ENCODE peak calls at places on chromosomes 2 and 18, in seven cellular contexts. One of them, this sample, is unnamed.

GRCh38 chr2:137862651-137863050 is 101.6 kb upstream of the HNMT start:
- DNase-seq in stimulated activated CD4-positive, alpha-beta T cell treated with anti-CD3 and anti-CD28 coated beads, Interleukin-2, amount 100 ng/mL, for 24 hours: no peak
- DNase-seq in activated CD4-positive, alpha-beta T cell treated with anti-CD3 and anti-CD28 coated beads, Interleukin-2, amount 10 ng/mL, durations not matched to agents 24 days and 14 days: no peak
- DNase-seq in progenitor cell of endocrine pancreas: no peak
- DNase-seq in astrocyte of the spinal cord: no peak
- DNase-seq in T47D: no peak
- DNase-seq in activated T-cell treated with anti-CD3 and anti-CD28 coated beads, Interleukin-2, amount 50 U/mL, for 72 hours: no peak
- DNase-seq in this sample: no peak

GRCh38 chr2:23422089-23423061 is 37.4 kb downstream of the KLHL29 start:
- DNase-seq in stimulated activated CD4-positive, alpha-beta T cell treated with anti-CD3 and anti-CD28 coated beads, Interleukin-2, amount 100 ng/mL, for 24 hours: no peak
- DNase-seq in activated CD4-positive, alpha-beta T cell treated with anti-CD3 and anti-CD28 coated beads, Interleukin-2, amount 10 ng/mL, durations not matched to agents 24 days and 14 days: no peak
- DNase-seq in progenitor cell of endocrine pancreas: no peak
- DNase-seq in astrocyte of the spinal cord: no peak
- DNase-seq in T47D: no peak
- DNase-seq in activated T-cell treated with anti-CD3 and anti-CD28 coated beads, Interleukin-2, amount 50 U/mL, for 72 hours: no peak
- DNase-seq in this sample: no peak

GRCh38 chr2:156325671-156326385 is 6.7 kb downstream of the NR4A2 start:
- DNase-seq in stimulated activated CD4-positive, alpha-beta T cell treated with anti-CD3 and anti-CD28 coated beads, Interleukin-2, amount 100 ng/mL, for 24 hours: no peak
- DNase-seq in activated CD4-positive, alpha-beta T cell treated with anti-CD3 and anti-CD28 coated beads, Interleukin-2, amount 10 ng/mL, durations not matched to agents 24 days and 14 days: peak
- DNase-seq in progenitor cell of endocrine pancreas: no peak
- DNase-seq in astrocyte of the spinal cord: no peak
- DNase-seq in T47D: no peak
- DNase-seq in activated T-cell treated with anti-CD3 and anti-CD28 coated beads, Interleukin-2, amount 50 U/mL, for 72 hours: no peak
- DNase-seq in this sample: no peak

GRCh38 chr2:240916571-240917008 is 10.5 kb downstream of the CROCC2 start:
- DNase-seq in stimulated activated CD4-positive, alpha-beta T cell treated with anti-CD3 and anti-CD28 coated beads, Interleukin-2, amount 100 ng/mL, for 24 hours: no peak
- DNase-seq in activated CD4-positive, alpha-beta T cell treated with anti-CD3 and anti-CD28 coated beads, Interleukin-2, amount 10 ng/mL, durations not matched to agents 24 days and 14 days: no peak
- DNase-seq in progenitor cell of endocrine pancreas: no peak
- DNase-seq in astrocyte of the spinal cord: peak
- DNase-seq in T47D: no peak
- DNase-seq in activated T-cell treated with anti-CD3 and anti-CD28 coated beads, Interleukin-2, amount 50 U/mL, for 72 hours: no peak
- DNase-seq in this sample: no peak

GRCh38 chr2:42929985-42930581 is 137.7 kb upstream of the HAAO start:
- DNase-seq in stimulated activated CD4-positive, alpha-beta T cell treated with anti-CD3 and anti-CD28 coated beads, Interleukin-2, amount 100 ng/mL, for 24 hours: no peak
- DNase-seq in activated CD4-positive, alpha-beta T cell treated with anti-CD3 and anti-CD28 coated beads, Interleukin-2, amount 10 ng/mL, durations not matched to agents 24 days and 14 days: no peak
- DNase-seq in progenitor cell of endocrine pancreas: no peak
- DNase-seq in astrocyte of the spinal cord: peak
- DNase-seq in T47D: peak
- DNase-seq in activated T-cell treated with anti-CD3 and anti-CD28 coated beads, Interleukin-2, amount 50 U/mL, for 72 hours: no peak
- DNase-seq in this sample: no peak

GRCh38 chr18:56501896-56502295 is 136.5 kb downstream of the TXNL1 start:
- DNase-seq in stimulated activated CD4-positive, alpha-beta T cell treated with anti-CD3 and anti-CD28 coated beads, Interleukin-2, amount 100 ng/mL, for 24 hours: no peak
- DNase-seq in activated CD4-positive, alpha-beta T cell treated with anti-CD3 and anti-CD28 coated beads, Interleukin-2, amount 10 ng/mL, durations not matched to agents 24 days and 14 days: no peak
- DNase-seq in progenitor cell of endocrine pancreas: no peak
- DNase-seq in astrocyte of the spinal cord: peak
- DNase-seq in T47D: no peak
- DNase-seq in activated T-cell treated with anti-CD3 and anti-CD28 coated beads, Interleukin-2, amount 50 U/mL, for 72 hours: no peak
- DNase-seq in this sample: no peak

GRCh38 chr18:9690418-9691178 is 17.5 kb upstream of the RAB31 start:
- DNase-seq in stimulated activated CD4-positive, alpha-beta T cell treated with anti-CD3 and anti-CD28 coated beads, Interleukin-2, amount 100 ng/mL, for 24 hours: no peak
- DNase-seq in activated CD4-positive, alpha-beta T cell treated with anti-CD3 and anti-CD28 coated beads, Interleukin-2, amount 10 ng/mL, durations not matched to agents 24 days and 14 days: no peak
- DNase-seq in progenitor cell of endocrine pancreas: no peak
- DNase-seq in astrocyte of the spinal cord: no peak
- DNase-seq in T47D: no peak
- DNase-seq in activated T-cell treated with anti-CD3 and anti-CD28 coated beads, Interleukin-2, amount 50 U/mL, for 72 hours: no peak
- DNase-seq in this sample: no peak

GRCh38 chr2:54586062-54586982 is 130.2 kb downstream of the SPTBN1 start:
- DNase-seq in stimulated activated CD4-positive, alpha-beta T cell treated with anti-CD3 and anti-CD28 coated beads, Interleukin-2, amount 100 ng/mL, for 24 hours: no peak
- DNase-seq in activated CD4-positive, alpha-beta T cell treated with anti-CD3 and anti-CD28 coated beads, Interleukin-2, amount 10 ng/mL, durations not matched to agents 24 days and 14 days: peak
- DNase-seq in progenitor cell of endocrine pancreas: no peak
- DNase-seq in astrocyte of the spinal cord: peak
- DNase-seq in T47D: no peak
- DNase-seq in activated T-cell treated with anti-CD3 and anti-CD28 coated beads, Interleukin-2, amount 50 U/mL, for 72 hours: no peak
- DNase-seq in this sample: no peak

GRCh38 chr2:118197011-118197695 is 108.9 kb downstream of the INSIG2 start:
- DNase-seq in stimulated activated CD4-positive, alpha-beta T cell treated with anti-CD3 and anti-CD28 coated beads, Interleukin-2, amount 100 ng/mL, for 24 hours: no peak
- DNase-seq in activated CD4-positive, alpha-beta T cell treated with anti-CD3 and anti-CD28 coated beads, Interleukin-2, amount 10 ng/mL, durations not matched to agents 24 days and 14 days: no peak
- DNase-seq in progenitor cell of endocrine pancreas: no peak
- DNase-seq in astrocyte of the spinal cord: peak
- DNase-seq in T47D: peak
- DNase-seq in activated T-cell treated with anti-CD3 and anti-CD28 coated beads, Interleukin-2, amount 50 U/mL, for 72 hours: no peak
- DNase-seq in this sample: no peak

GRCh38 chr2:64338910-64339500 is 115.0 kb upstream of the LGALSL start:
- DNase-seq in stimulated activated CD4-positive, alpha-beta T cell treated with anti-CD3 and anti-CD28 coated beads, Interleukin-2, amount 100 ng/mL, for 24 hours: no peak
- DNase-seq in activated CD4-positive, alpha-beta T cell treated with anti-CD3 and anti-CD28 coated beads, Interleukin-2, amount 10 ng/mL, durations not matched to agents 24 days and 14 days: peak
- DNase-seq in progenitor cell of endocrine pancreas: no peak
- DNase-seq in astrocyte of the spinal cord: peak
- DNase-seq in T47D: no peak
- DNase-seq in activated T-cell treated with anti-CD3 and anti-CD28 coated beads, Interleukin-2, amount 50 U/mL, for 72 hours: peak
- DNase-seq in this sample: no peak

GRCh38 chr2:45712538-45712937 is 61.1 kb downstream of the PRKCE start:
- DNase-seq in stimulated activated CD4-positive, alpha-beta T cell treated with anti-CD3 and anti-CD28 coated beads, Interleukin-2, amount 100 ng/mL, for 24 hours: no peak
- DNase-seq in activated CD4-positive, alpha-beta T cell treated with anti-CD3 and anti-CD28 coated beads, Interleukin-2, amount 10 ng/mL, durations not matched to agents 24 days and 14 days: no peak
- DNase-seq in progenitor cell of endocrine pancreas: no peak
- DNase-seq in astrocyte of the spinal cord: no peak
- DNase-seq in T47D: peak
- DNase-seq in activated T-cell treated with anti-CD3 and anti-CD28 coated beads, Interleukin-2, amount 50 U/mL, for 72 hours: no peak
- DNase-seq in this sample: no peak

GRCh38 chr18:75105551-75106254 is 103.2 kb downstream of the PTGR3 start:
- DNase-seq in stimulated activated CD4-positive, alpha-beta T cell treated with anti-CD3 and anti-CD28 coated beads, Interleukin-2, amount 100 ng/mL, for 24 hours: no peak
- DNase-seq in activated CD4-positive, alpha-beta T cell treated with anti-CD3 and anti-CD28 coated beads, Interleukin-2, amount 10 ng/mL, durations not matched to agents 24 days and 14 days: no peak
- DNase-seq in progenitor cell of endocrine pancreas: no peak
- DNase-seq in astrocyte of the spinal cord: no peak
- DNase-seq in T47D: no peak
- DNase-seq in activated T-cell treated with anti-CD3 and anti-CD28 coated beads, Interleukin-2, amount 50 U/mL, for 72 hours: no peak
- DNase-seq in this sample: peak

GRCh38 chr2:234981197-234982095 is 29.6 kb downstream of the SH3BP4 start:
- DNase-seq in stimulated activated CD4-positive, alpha-beta T cell treated with anti-CD3 and anti-CD28 coated beads, Interleukin-2, amount 100 ng/mL, for 24 hours: no peak
- DNase-seq in activated CD4-positive, alpha-beta T cell treated with anti-CD3 and anti-CD28 coated beads, Interleukin-2, amount 10 ng/mL, durations not matched to agents 24 days and 14 days: no peak
- DNase-seq in progenitor cell of endocrine pancreas: peak
- DNase-seq in astrocyte of the spinal cord: peak
- DNase-seq in T47D: peak
- DNase-seq in activated T-cell treated with anti-CD3 and anti-CD28 coated beads, Interleukin-2, amount 50 U/mL, for 72 hours: no peak
- DNase-seq in this sample: peak

GRCh38 chr2:141946016-141946415 is 184.8 kb downstream of the LRP1B start:
- DNase-seq in stimulated activated CD4-positive, alpha-beta T cell treated with anti-CD3 and anti-CD28 coated beads, Interleukin-2, amount 100 ng/mL, for 24 hours: no peak
- DNase-seq in activated CD4-positive, alpha-beta T cell treated with anti-CD3 and anti-CD28 coated beads, Interleukin-2, amount 10 ng/mL, durations not matched to agents 24 days and 14 days: no peak
- DNase-seq in progenitor cell of endocrine pancreas: no peak
- DNase-seq in astrocyte of the spinal cord: no peak
- DNase-seq in T47D: no peak
- DNase-seq in activated T-cell treated with anti-CD3 and anti-CD28 coated beads, Interleukin-2, amount 50 U/mL, for 72 hours: no peak
- DNase-seq in this sample: no peak

GRCh38 chr2:144770616-144771230 is 250.8 kb upstream of the ZEB2 start:
- DNase-seq in stimulated activated CD4-positive, alpha-beta T cell treated with anti-CD3 and anti-CD28 coated beads, Interleukin-2, amount 100 ng/mL, for 24 hours: no peak
- DNase-seq in activated CD4-positive, alpha-beta T cell treated with anti-CD3 and anti-CD28 coated beads, Interleukin-2, amount 10 ng/mL, durations not matched to agents 24 days and 14 days: no peak
- DNase-seq in progenitor cell of endocrine pancreas: no peak
- DNase-seq in astrocyte of the spinal cord: no peak
- DNase-seq in T47D: no peak
- DNase-seq in activated T-cell treated with anti-CD3 and anti-CD28 coated beads, Interleukin-2, amount 50 U/mL, for 72 hours: no peak
- DNase-seq in this sample: no peak

GRCh38 chr2:25077792-25078170 is 35.9 kb downstream of the EFR3B start:
- DNase-seq in stimulated activated CD4-positive, alpha-beta T cell treated with anti-CD3 and anti-CD28 coated beads, Interleukin-2, amount 100 ng/mL, for 24 hours: no peak
- DNase-seq in activated CD4-positive, alpha-beta T cell treated with anti-CD3 and anti-CD28 coated beads, Interleukin-2, amount 10 ng/mL, durations not matched to agents 24 days and 14 days: no peak
- DNase-seq in progenitor cell of endocrine pancreas: no peak
- DNase-seq in astrocyte of the spinal cord: no peak
- DNase-seq in T47D: no peak
- DNase-seq in activated T-cell treated with anti-CD3 and anti-CD28 coated beads, Interleukin-2, amount 50 U/mL, for 72 hours: no peak
- DNase-seq in this sample: no peak